ENCODE peak calls at places on chromosomes 12 and 14, in four cellular contexts. K, A, X and E are unnamed samples.

GRCh38 chr12:27970391-27970980 is 2.0 kb downstream of the PTHLH start:
- DNase-seq in K (peak), X (peak), A (no peak), E (peak)

GRCh38 chr12:45660330-45660729 is 69.2 kb upstream of the ARID2 start:
- DNase-seq in A (no peak), X (no peak), K (no peak), E (no peak)

GRCh38 chr12:88723219-88723618 is 142.9 kb upstream of the KITLG start:
- DNase-seq in K (no peak), A (no peak), X (no peak), E (no peak)

GRCh38 chr12:108302471-108303311 is 36.4 kb downstream of the CMKLR1 start:
- DNase-seq in A (peak), K (peak), X (peak), E (peak)

GRCh38 chr14:89378119-89378518 is 38.9 kb downstream of the FOXN3 start:
- DNase-seq in X (no peak), K (no peak), A (no peak), E (no peak)

GRCh38 chr14:35342160-35343010 is 50.2 kb downstream of the PSMA6 start:
- DNase-seq in A (no peak), K (no peak), X (no peak), E (no peak)

GRCh38 chr14:100138082-100138787 is 21.2 kb downstream of the DEGS2 start:
- DNase-seq in K (no peak), A (no peak), X (no peak), E (no peak)

GRCh38 chr14:103880334-103880985 is 33.1 kb upstream of the PPP1R13B start:
- DNase-seq in A (no peak), X (no peak), K (no peak), E (peak)

GRCh38 chr14:102450206-102451063 is 59.1 kb downstream of the ANKRD9 start:
- DNase-seq in A (no peak), X (no peak), K (no peak), E (no peak)

GRCh38 chr12:68610435-68611093 is at the start of gene RAP1B:
- DNase-seq in K (peak), A (peak), X (peak), E (peak)

GRCh38 chr12:22334696-22335290 is at the start of gene ST8SIA1:
- DNase-seq in K (no peak), A (no peak), X (peak), E (peak)

GRCh38 chr14:20603813-20604212 is 12.6 kb upstream of the RNASE12 start:
- DNase-seq in K (no peak), X (no peak), A (no peak), E (no peak)